ENCODE peak calls at places on chromosomes 1 and 21, in four cellular contexts. F, Y, D and P are unnamed samples.

GRCh38 chr1:31400393-31400792 is 12.6 kb upstream of the SERINC2 start:
- DNase-seq in F (no peak), Y (no peak), D (no peak), P (no peak)

GRCh38 chr1:19676438-19676922 is 11.8 kb downstream of the HTR6 start:
- DNase-seq in F (peak), Y (peak), D (peak), P (peak)

GRCh38 chr1:248842781-248843331 is 4.8 kb downstream of the ZNF672 start:
- DNase-seq in F (no peak), Y (no peak), D (no peak), P (no peak)

GRCh38 chr1:37157634-37158033 is 123.3 kb upstream of the GRIK3 start:
- DNase-seq in F (no peak), Y (no peak), D (no peak), P (no peak)

GRCh38 chr1:7594714-7595295 is 176.3 kb upstream of the VAMP3 start:
- DNase-seq in F (no peak), Y (no peak), D (no peak), P (no peak)

GRCh38 chr1:51581286-51581685 is 35.6 kb upstream of the OSBPL9 start:
- DNase-seq in F (no peak), Y (no peak), D (no peak), P (no peak)

GRCh38 chr1:32438136-32438535 is 26.7 kb upstream of the ZBTB8B start:
- DNase-seq in F (no peak), Y (peak), D (no peak), P (no peak)

GRCh38 chr1:232880354-232880753 is 70.1 kb upstream of the NTPCR start:
- DNase-seq in F (peak), Y (peak), D (no peak), P (peak)

GRCh38 chr21:41923641-41924342 is 30.0 kb downstream of the C2CD2 start:
- DNase-seq in F (no peak), Y (no peak), D (no peak), P (no peak)

GRCh38 chr1:89912073-89912472 is 82.8 kb upstream of the ZNF326 start:
- DNase-seq in F (no peak), Y (no peak), D (no peak), P (no peak)

GRCh38 chr1:42933060-42933586 is 25.5 kb downstream of the SLC2A1 start:
- DNase-seq in F (no peak), Y (no peak), D (no peak), P (peak)

GRCh38 chr1:161728376-161729226 is 7.3 kb downstream of the FCRLB start:
- DNase-seq in F (no peak), Y (no peak), D (no peak), P (no peak)

GRCh38 chr1:171717080-171717479 is 24.8 kb downstream of the VAMP4 start:
- DNase-seq in F (no peak), Y (no peak), D (no peak), P (no peak)

GRCh38 chr1:238439483-238439882 is 548.8 kb upstream of the ZP4 start:
- DNase-seq in F (no peak), Y (no peak), D (no peak), P (no peak)

GRCh38 chr1:113542221-113542701 is 151.9 kb downstream of the MAGI3 start:
- DNase-seq in F (no peak), Y (peak), D (no peak), P (no peak)

GRCh38 chr1:101025283-101025679 is 303 bp downstream of the DPH5 start:
- DNase-seq in F (peak), Y (no peak), D (peak), P (peak)

GRCh38 chr1:153963850-153964331 is 554 bp upstream of the SLC39A1 start:
- DNase-seq in F (no peak), Y (peak), D (no peak), P (peak)

GRCh38 chr1:101002551-101002950 is 23.0 kb downstream of the DPH5 start:
- DNase-seq in F (no peak), Y (no peak), D (no peak), P (no peak)

GRCh38 chr1:116111196-116112021 is at the start of gene MAB21L3:
- DNase-seq in F (no peak), Y (no peak), D (no peak), P (peak)

GRCh38 chr1:85584264-85584781 is 3.8 kb downstream of the CCN1 start:
- DNase-seq in F (no peak), Y (peak), D (no peak), P (no peak)

GRCh38 chr1:966135-966602 is at the start of gene PLEKHN1:
- DNase-seq in F (no peak), Y (peak), D (no peak), P (peak)

GRCh38 chr1:70866522-70867256 is 180.9 kb downstream of the PTGER3 start:
- DNase-seq in F (no peak), Y (no peak), D (no peak), P (no peak)

GRCh38 chr1:183841950-183842816 is 37.3 kb downstream of the RGL1 start:
- DNase-seq in F (peak), Y (no peak), D (peak), P (no peak)

GRCh38 chr1:210400043-210400840 is 71.5 kb downstream of the HHAT start:
- DNase-seq in F (peak), Y (peak), D (peak), P (peak)